ENCODE peak calls at places on chromosomes 3 and 15, in six cellular contexts. E is heart right ventricle, R is sigmoid colon, N is A549, C is cardiac muscle cell, Z is esophagus muscularis mucosa. F is an unnamed sample.

GRCh38 chr3:180612363-180612762 is 10.4 kb downstream of the TTC14 start:
- DNase-seq in C (no peak), Z (no peak), E (no peak), N (no peak), R (no peak), F (no peak)

GRCh38 chr15:73782339-73782979 is 29.3 kb upstream of the INSYN1 start:
- DNase-seq in E (no peak), N (no peak), Z (no peak), R (no peak), C (no peak), F (no peak)

GRCh38 chr3:191627064-191627463 is 166.1 kb downstream of the PYDC2 start:
- DNase-seq in R (no peak), Z (no peak), C (no peak), N (no peak), E (no peak), F (no peak)

GRCh38 chr3:66998899-66999235 is 760 bp downstream of the KBTBD8 start:
- DNase-seq in C (no peak), N (no peak), E (no peak), R (no peak), Z (no peak), F (no peak)

GRCh38 chr3:189038773-189039720 is 132.7 kb upstream of the TPRG1 start:
- DNase-seq in E (no peak), R (no peak), Z (no peak), N (no peak), C (no peak), F (no peak)

GRCh38 chr3:99753268-99753975 is 64.2 kb upstream of the CMSS1 start:
- DNase-seq in Z (no peak), R (no peak), C (peak), N (peak), E (no peak), F (peak)

GRCh38 chr3:77296527-77296926 is 256.6 kb downstream of the ROBO2 start:
- DNase-seq in N (peak), C (no peak), R (no peak), E (no peak), Z (no peak), F (peak)

GRCh38 chr3:177263615-177264365 is 66.5 kb upstream of the TBL1XR1 start:
- DNase-seq in R (no peak), C (no peak), E (no peak), N (no peak), Z (no peak), F (no peak)

GRCh38 chr3:99614768-99615167 is 23.6 kb upstream of the COL8A1 start:
- DNase-seq in R (no peak), C (no peak), Z (no peak), N (no peak), E (no peak), F (no peak)

GRCh38 chr15:50506121-50506520 is 40.3 kb downstream of the USP50 start:
- DNase-seq in R (no peak), N (no peak), C (peak), Z (no peak), E (no peak), F (no peak)

GRCh38 chr3:53618524-53618906 is 124.1 kb downstream of the CACNA1D start:
- DNase-seq in C (no peak), Z (no peak), E (no peak), N (no peak), R (no peak), F (no peak)

GRCh38 chr3:50913279-50913678 is 238.6 kb downstream of the DOCK3 start:
- DNase-seq in Z (no peak), E (peak), N (no peak), C (peak), R (no peak), F (no peak)

GRCh38 chr15:39801641-39802309 is 19.1 kb upstream of the FSIP1 start:
- DNase-seq in R (no peak), N (peak), E (no peak), C (peak), Z (no peak), F (no peak)

GRCh38 chr3:143002083-143002712 is 828 bp downstream of the U2SURP start:
- DNase-seq in E (no peak), N (peak), C (no peak), R (no peak), Z (no peak), F (no peak)

GRCh38 chr3:193828477-193828876 is 235.5 kb downstream of the OPA1 start:
- DNase-seq in E (no peak), R (no peak), Z (no peak), C (no peak), N (no peak), F (no peak)

GRCh38 chr15:41801850-41802455 is 25.9 kb upstream of the JMJD7 start:
- DNase-seq in N (no peak), R (no peak), C (no peak), E (no peak), Z (no peak), F (peak)

GRCh38 chr15:101108791-101109190 is 143.1 kb downstream of the CHSY1 start:
- DNase-seq in C (no peak), E (no peak), Z (no peak), R (no peak), N (no peak), F (no peak)

GRCh38 chr15:89462198-89462912 is 34.0 kb downstream of the RHCG start:
- DNase-seq in E (no peak), Z (no peak), C (no peak), N (peak), R (no peak), F (no peak)

GRCh38 chr15:39555885-39556284 is 25.0 kb upstream of the THBS1 start:
- DNase-seq in R (no peak), N (no peak), C (no peak), E (no peak), Z (peak), F (no peak)

GRCh38 chr3:39208463-39209055 is 16.2 kb upstream of the XIRP1 start:
- DNase-seq in N (peak), Z (peak), E (peak), C (peak), R (no peak), F (peak)

GRCh38 chr3:58666683-58667082 is at the start of gene FAM3D:
- DNase-seq in R (no peak), E (peak), N (peak), C (no peak), Z (no peak), F (no peak)

GRCh38 chr3:30578479-30578878 is 27.9 kb upstream of the TGFBR2 start:
- DNase-seq in N (peak), E (peak), R (peak), Z (no peak), C (no peak), F (peak)

GRCh38 chr3:19348929-19349564 is 200.7 kb downstream of the KCNH8 start:
- DNase-seq in R (no peak), C (peak), Z (no peak), E (no peak), N (peak), F (peak)

GRCh38 chr3:102031834-102032233 is 182.5 kb downstream of the NFKBIZ start:
- DNase-seq in R (no peak), N (no peak), E (no peak), Z (no peak), C (no peak), F (no peak)

GRCh38 chr3:124768812-124769211 is 38.6 kb downstream of the UMPS start:
- DNase-seq in N (peak), C (peak), Z (no peak), R (no peak), E (no peak), F (no peak)

DNA sequence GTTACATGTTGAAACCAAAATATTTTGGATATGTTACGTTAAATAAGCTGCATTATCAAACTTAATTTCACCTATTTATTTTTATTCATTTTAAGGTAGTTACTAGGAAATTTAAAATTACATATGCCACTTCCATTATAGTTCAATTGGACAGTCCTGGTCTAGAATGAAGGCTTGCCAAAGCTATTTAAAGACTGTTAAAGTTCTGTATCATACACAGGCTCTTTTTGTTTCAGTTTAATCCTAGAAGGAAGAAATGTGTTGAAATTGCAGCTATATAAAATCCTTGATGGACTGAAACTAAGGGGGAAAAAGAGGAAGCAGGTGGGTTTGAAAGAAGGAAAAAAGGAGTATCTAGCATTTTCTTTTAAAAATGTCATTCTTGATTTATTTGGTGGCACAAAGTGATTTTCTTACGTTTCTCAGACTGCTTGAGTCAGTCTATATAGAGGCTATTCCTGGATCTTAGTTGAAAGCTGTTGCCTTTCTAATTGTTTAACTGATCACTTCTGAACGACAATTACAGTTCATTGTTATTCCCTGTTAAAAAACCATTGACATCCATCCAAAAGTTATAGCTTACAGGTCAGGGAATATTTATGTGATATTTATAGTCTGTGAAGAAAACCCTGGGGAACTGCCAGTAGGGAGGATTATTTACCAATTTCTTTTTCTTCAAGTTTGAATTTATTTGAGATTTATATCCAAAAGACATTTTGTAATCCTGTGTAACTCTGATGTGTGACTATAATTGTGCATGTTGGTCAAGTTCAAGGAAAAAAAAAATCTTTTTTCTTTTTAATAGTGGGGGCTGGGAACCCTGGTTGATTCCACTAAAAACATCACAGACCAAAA is 194.9 kb downstream of the RORA start:
- DNase-seq in Z (no peak), R (no peak), C (no peak), N (no peak), E (no peak), F (no peak)
- H3K4me3 ChIP-seq in Z (peak), R (no peak), C (no peak), N (no peak), E (peak), F (peak)

DNA sequence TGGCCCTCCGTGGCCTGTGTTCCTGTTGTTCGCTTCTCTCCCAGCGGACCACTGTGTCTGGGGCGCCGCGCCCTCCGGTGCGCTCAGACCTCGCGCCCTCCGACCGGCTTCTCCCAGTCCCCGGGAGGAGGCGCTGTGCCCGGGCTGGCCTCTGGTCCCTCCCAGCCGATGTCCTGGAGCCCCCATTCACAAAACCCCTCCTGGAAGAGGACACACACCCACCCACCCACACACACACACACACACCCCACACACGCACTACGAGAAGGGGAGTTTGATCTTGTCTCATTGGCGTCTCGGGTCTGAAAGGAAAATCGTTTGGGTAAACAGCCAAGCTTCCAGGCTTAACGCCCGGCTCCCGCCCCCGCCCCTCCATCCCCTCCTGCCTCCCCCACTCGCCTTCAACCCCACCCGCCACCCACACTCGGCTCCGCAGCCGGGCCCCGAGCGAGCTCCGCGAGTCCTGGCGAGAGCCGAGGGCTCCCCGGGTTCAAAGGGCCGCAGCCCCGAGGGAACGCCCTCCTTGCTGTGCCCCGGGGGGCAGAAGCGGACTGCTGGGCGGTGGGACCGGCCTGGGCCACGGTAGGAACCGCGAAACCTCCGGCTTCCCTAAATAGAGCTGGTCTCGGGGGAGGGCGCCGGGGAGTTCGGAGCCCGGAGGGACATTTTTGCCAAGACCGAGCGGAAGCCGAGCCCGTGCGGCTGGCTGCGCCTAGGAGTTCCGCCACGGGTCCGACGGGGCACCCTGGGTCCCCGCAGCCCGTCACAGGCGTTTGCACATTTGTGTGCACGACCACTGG is 23.6 kb downstream of the NR2F2 start:
- DNase-seq in R (no peak), N (no peak), C (no peak), Z (no peak), E (no peak), F (no peak)
- TF ChIP-seq CTCF in R (peak), N (peak), C (peak), Z (peak), E (peak), F (peak)

DNA sequence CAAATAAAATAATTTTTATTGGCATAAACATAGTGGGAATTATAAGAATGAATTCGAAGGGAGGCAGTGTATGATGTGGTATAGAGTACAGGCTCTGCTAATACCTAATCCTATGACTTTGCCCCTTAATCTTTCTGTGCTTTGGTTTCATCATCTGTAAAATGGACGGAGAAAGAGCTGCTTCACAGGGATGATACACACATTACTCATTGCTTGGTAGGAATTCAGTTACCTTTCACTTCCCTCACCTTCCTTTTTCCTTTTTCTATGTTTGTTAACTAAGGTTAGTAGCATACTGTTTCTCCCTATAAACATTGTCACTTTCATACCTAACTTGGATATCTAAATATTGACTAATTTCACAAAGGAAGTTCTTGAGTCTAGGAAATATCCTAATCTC is 36.2 kb downstream of the LEKR1 start:
- DNase-seq in Z (no peak), R (no peak), N (no peak), E (no peak), C (no peak), F (no peak)
- H3K4me3 ChIP-seq in Z (no peak), R (no peak), N (no peak), E (no peak), C (no peak), F (no peak)

GRCh38 chr3:112681822-112682325 is 40.9 kb upstream of the CCDC80 start:
- DNase-seq in Z (no peak), N (no peak), C (no peak), R (no peak), E (no peak), F (no peak)
- TF ChIP-seq CTCF in Z (no peak), N (no peak), C (no peak), R (no peak), E (no peak), F (no peak)

DNA sequence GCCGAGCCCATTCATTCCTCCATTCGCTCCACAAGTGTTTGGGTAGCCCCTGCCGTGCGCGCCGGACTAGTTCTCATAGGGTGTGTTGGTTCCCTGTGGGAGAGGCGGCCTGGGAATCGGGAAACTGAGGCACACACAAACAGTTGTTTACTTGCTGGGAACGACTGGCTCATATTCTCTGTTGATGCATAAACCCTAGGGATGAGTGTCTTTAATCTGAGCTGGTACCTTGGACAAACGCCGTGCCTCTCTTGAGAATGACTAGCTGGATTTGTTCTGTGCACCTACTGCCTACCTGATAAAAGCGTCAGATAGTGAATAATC is 737 bp downstream of the DNAJA4 start:
- DNase-seq in N (no peak), E (no peak), C (no peak), R (no peak), Z (no peak), F (no peak)
- H3K4me3 ChIP-seq in N (no peak), E (peak), C (no peak), R (peak), Z (peak), F (peak)

GRCh38 chr3:194928183-194928736 is 242.6 kb downstream of the FAM43A start:
- DNase-seq in Z (peak), N (no peak), C (no peak), R (no peak), E (no peak), F (peak)

GRCh38 chr3:194930439-194931204 is 244.9 kb downstream of the FAM43A start:
- DNase-seq in Z (peak), C (peak), R (no peak), E (peak), N (no peak), F (peak)

GRCh38 chr3:194931366-194931765 is 245.7 kb downstream of the FAM43A start:
- DNase-seq in R (no peak), E (no peak), C (no peak), Z (peak), N (no peak), F (no peak)

GRCh38 chr3:194925614-194926013 is 239.9 kb downstream of the FAM43A start:
- DNase-seq in R (no peak), C (no peak), Z (no peak), N (no peak), E (no peak), F (no peak)

GRCh38 chr3:194928831-194929594 is 243.3 kb downstream of the FAM43A start:
- DNase-seq in C (no peak), Z (peak), E (no peak), R (no peak), N (peak), F (no peak)
- TF ChIP-seq CTCF in C (peak), Z (peak), E (peak), R (peak), N (no peak), F (peak)

DNA sequence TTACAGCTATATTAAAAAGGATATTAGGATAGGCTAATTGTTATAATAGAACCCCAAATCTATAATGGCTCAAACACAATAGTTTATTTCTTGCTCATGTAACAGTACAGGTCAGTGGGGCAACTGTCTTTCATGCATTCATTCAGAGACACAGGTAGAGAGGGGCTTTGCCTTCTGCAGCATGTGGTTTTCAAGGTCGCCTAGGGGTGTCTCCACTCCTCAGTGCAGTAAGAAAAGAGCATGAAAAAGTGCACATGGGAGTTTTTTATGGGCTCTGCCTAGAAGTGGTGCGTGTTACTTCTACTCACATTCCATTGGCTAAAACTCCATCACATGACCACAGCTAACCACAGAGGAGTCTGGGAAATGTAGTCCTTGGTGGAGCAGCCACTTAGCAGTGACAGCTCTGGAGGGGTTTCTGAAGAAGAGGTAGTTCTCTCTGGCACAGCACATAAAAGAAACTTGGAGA is 1.8 kb downstream of the ZBTB38 start:
- DNase-seq in N (peak), C (peak), R (peak), Z (no peak), E (peak), F (peak)
- H3K4me3 ChIP-seq in N (peak), C (no peak), R (no peak), Z (no peak), E (peak), F (no peak)

F was measured in foreskin fibroblast.